ENCODE peak calls at places on chromosomes 6 and 20, in seven cellular contexts. V, I, K, P, F, L and Y are unnamed samples.
A peak's percentile ranks its signal among the peaks of the same experiment; 100 is the strongest.

GRCh38 chr6:31186052-31186734 is 15.7 kb upstream of the POU5F1 start:
- DNase-seq in V (no peak), I (peak; percentile 75), K (no peak), P (no peak), F (no peak), L (no peak), Y (no peak)

GRCh38 chr20:47172579-47172978 is 183.9 kb downstream of the ZMYND8 start:
- DNase-seq in V (no peak), I (no peak), K (no peak), P (no peak), F (no peak), L (no peak), Y (no peak)

GRCh38 chr20:61739086-61739831 is 326.4 kb downstream of the TAF4 start:
- DNase-seq in V (no peak), I (no peak), K (no peak), P (no peak), F (no peak), L (no peak), Y (no peak)

GRCh38 chr6:99425647-99426453 is 742 bp upstream of the PNISR start:
- DNase-seq in V (peak; percentile 86), I (peak; percentile 91), K (no peak), P (peak; percentile 58), F (peak; percentile 67), L (peak; percentile 90), Y (peak; percentile 87)

GRCh38 chr6:142592876-142593275 is 291.1 kb downstream of the ADGRG6 start:
- DNase-seq in V (no peak), I (no peak), K (no peak), P (no peak), F (no peak), L (no peak), Y (peak; percentile 44)

GRCh38 chr20:4555188-4555893 is 166.4 kb upstream of the PRND start:
- DNase-seq in V (peak; percentile 37), I (no peak), K (no peak), P (no peak), F (no peak), L (no peak), Y (no peak)

GRCh38 chr6:18323935-18324707 is 59.8 kb upstream of the DEK start:
- DNase-seq in V (peak; percentile 35), I (peak; percentile 54), K (no peak), P (peak; percentile 64), F (peak; percentile 60), L (no peak), Y (peak; percentile 34)

GRCh38 chr6:168132531-168133184 is 53.6 kb upstream of the FRMD1 start:
- DNase-seq in V (no peak), I (peak; percentile 53), K (no peak), P (peak; percentile 72), F (peak; percentile 40), L (peak; percentile 81), Y (peak; percentile 73)

GRCh38 chr20:4666001-4666470 is 55.7 kb upstream of the PRND start:
- DNase-seq in V (no peak), I (no peak), K (no peak), P (no peak), F (no peak), L (no peak), Y (no peak)

GRCh38 chr6:53361549-53362031 is 12.8 kb upstream of the ELOVL5 start:
- DNase-seq in V (no peak), I (no peak), K (peak; percentile 63), P (no peak), F (no peak), L (no peak), Y (no peak)

GRCh38 chr6:74091133-74091793 is 395.3 kb downstream of the CD109 start:
- DNase-seq in V (peak; percentile 65), I (peak; percentile 45), K (no peak), P (peak; percentile 18), F (peak; percentile 18), L (no peak), Y (peak; percentile 54)

GRCh38 chr6:140364916-140365315 is 990.5 kb upstream of the CITED2 start:
- DNase-seq in V (no peak), I (no peak), K (no peak), P (no peak), F (no peak), L (no peak), Y (no peak)

GRCh38 chr20:24027229-24027628 is 38.6 kb upstream of the GGTLC1 start:
- DNase-seq in V (no peak), I (no peak), K (peak; percentile 2), P (no peak), F (no peak), L (no peak), Y (no peak)

GRCh38 chr20:40965671-40966070 is 63.0 kb upstream of the TOP1 start:
- DNase-seq in V (no peak), I (no peak), K (no peak), P (no peak), F (no peak), L (no peak), Y (no peak)

GRCh38 chr6:5208039-5208438 is 52.7 kb downstream of the LYRM4 start:
- DNase-seq in V (no peak), I (no peak), K (no peak), P (no peak), F (no peak), L (no peak), Y (no peak)

GRCh38 chr20:47718398-47718797 is 66.9 kb downstream of the SULF2 start:
- DNase-seq in V (no peak), I (no peak), K (no peak), P (no peak), F (no peak), L (no peak), Y (no peak)

GRCh38 chr6:149560736-149561135 is 5.4 kb upstream of the GINM1 start:
- DNase-seq in V (peak; percentile 58), I (no peak), K (no peak), P (peak; percentile 53), F (no peak), L (no peak), Y (no peak)

GRCh38 chr6:14216931-14217684 is 99.5 kb downstream of the CD83 start:
- DNase-seq in V (no peak), I (no peak), K (no peak), P (no peak), F (no peak), L (no peak), Y (no peak)

GRCh38 chr6:37860226-37860839 is 40.8 kb downstream of the ZFAND3 start:
- DNase-seq in V (peak; percentile 12), I (peak; percentile 53), K (no peak), P (peak; percentile 31), F (no peak), L (no peak), Y (no peak)

GRCh38 chr6:135180458-135181332 is at the start of gene MYB:
- DNase-seq in V (no peak), I (no peak), K (no peak), P (peak; percentile 97), F (peak; percentile 92), L (peak; percentile 81), Y (peak; percentile 78)

GRCh38 chr6:20197251-20197650 is 15.0 kb downstream of the MBOAT1 start:
- DNase-seq in V (no peak), I (no peak), K (no peak), P (peak; percentile 27), F (no peak), L (no peak), Y (no peak)
- TF ChIP-seq JUND in V (no peak), I (no peak), K (no peak), P (no peak), F (no peak), L (no peak), Y (no peak)

GRCh38 chr6:82571431-82571830 is 207.8 kb downstream of the TPBG start:
- DNase-seq in V (no peak), I (no peak), K (no peak), P (no peak), F (no peak), L (no peak), Y (no peak)
- TF ChIP-seq JUND in V (no peak), I (no peak), K (no peak), P (no peak), F (no peak), L (no peak), Y (no peak)

GRCh38 chr6:63677282-63677681 is 41.7 kb downstream of the PHF3 start:
- DNase-seq in V (no peak), I (peak; percentile 78), K (no peak), P (no peak), F (no peak), L (no peak), Y (no peak)
- TF ChIP-seq JUND in V (no peak), I (no peak), K (no peak), P (no peak), F (no peak), L (no peak), Y (no peak)

DNA sequence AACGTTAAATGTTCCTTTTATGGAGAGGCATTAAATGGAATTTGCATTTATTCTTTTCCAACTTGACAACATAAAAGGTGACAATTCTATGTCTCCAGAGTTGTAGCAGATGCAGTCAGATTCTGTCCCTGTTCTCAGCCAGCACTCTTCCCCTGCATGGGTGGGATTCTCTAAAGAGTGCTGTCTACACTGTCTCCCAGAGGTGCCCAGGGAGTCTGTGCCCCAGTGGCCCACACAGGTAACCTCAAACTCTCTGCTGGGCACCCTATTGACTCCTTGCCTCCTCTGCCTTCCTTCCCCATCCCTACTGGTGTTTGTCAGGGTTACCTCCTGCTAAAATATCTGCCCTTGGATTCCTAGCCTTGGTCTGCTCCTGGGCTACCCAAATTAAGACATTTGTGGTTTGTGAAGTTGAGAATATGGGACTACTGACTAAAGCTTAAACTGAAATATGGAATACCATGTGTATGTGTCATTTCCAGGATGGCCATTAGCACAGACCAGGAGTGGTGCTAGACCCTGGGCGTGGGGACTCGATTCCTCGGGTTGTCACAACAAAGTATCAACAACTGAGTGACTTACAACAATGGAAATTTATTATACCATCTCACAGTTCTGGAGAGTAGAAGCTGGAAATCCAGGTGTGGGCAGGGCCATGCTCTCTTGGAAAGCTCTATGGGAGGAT is 284.8 kb downstream of the CDH26 start:
- DNase-seq in V (no peak), I (no peak), K (no peak), P (no peak), F (no peak), L (no peak), Y (no peak)
- TF ChIP-seq JUND in V (no peak), I (no peak), K (no peak), P (no peak), F (no peak), L (no peak), Y (no peak)

GRCh38 chr6:63114610-63115009 is 96.7 kb upstream of the FKBP1C start:
- DNase-seq in V (no peak), I (no peak), K (no peak), P (no peak), F (no peak), L (no peak), Y (no peak)
- TF ChIP-seq JUND in V (no peak), I (no peak), K (no peak), P (no peak), F (no peak), L (no peak), Y (no peak)

GRCh38 chr20:58709703-58710039 is 17.1 kb downstream of the NPEPL1 start:
- DNase-seq in V (no peak), I (no peak), K (no peak), P (no peak), F (no peak), L (no peak), Y (no peak)
- TF ChIP-seq JUND in V (no peak), I (no peak), K (no peak), P (no peak), F (no peak), L (no peak), Y (no peak)

GRCh38 chr6:146827216-146827928 is 228.6 kb downstream of the ADGB start:
- DNase-seq in V (no peak), I (no peak), K (no peak), P (no peak), F (no peak), L (no peak), Y (no peak)

GRCh38 chr6:146833157-146833556 is 234.4 kb downstream of the ADGB start:
- DNase-seq in V (no peak), I (no peak), K (no peak), P (no peak), F (no peak), L (no peak), Y (no peak)

GRCh38 chr6:146829792-146830565 is 231.2 kb downstream of the ADGB start:
- DNase-seq in V (no peak), I (no peak), K (no peak), P (no peak), F (no peak), L (no peak), Y (no peak)
- TF ChIP-seq JUND in V (no peak), I (no peak), K (no peak), P (no peak), F (no peak), L (no peak), Y (no peak)